ENCODE peak calls at places on chromosome 15, in four cellular contexts. K is K562, F is A549, R is GM12878. W is an unnamed sample.

GRCh38 chr15:65837301-65838283 is 31.7 kb upstream of the RAB11A start:
- DNase-seq in K (peak; percentile 72), R (no peak), F (no peak), W (peak; percentile 47)

GRCh38 chr15:69460481-69460880 is 7.9 kb downstream of the RPLP1 start:
- DNase-seq in R (no peak), F (no peak), K (no peak), W (no peak)

GRCh38 chr15:60585743-60586708 is 107.1 kb upstream of the ICE2 start:
- DNase-seq in K (peak; percentile 72), R (no peak), F (peak; percentile 79), W (peak; percentile 61)

GRCh38 chr15:31325432-31325975 is 1.1 kb upstream of the KLF13 start:
- DNase-seq in K (peak; percentile 28), R (no peak), F (peak; percentile 43), W (peak; percentile 81)

GRCh38 chr15:26028086-26028740 is 165.1 kb upstream of the ATP10A start:
- DNase-seq in F (no peak), R (no peak), K (no peak), W (no peak)

GRCh38 chr15:85607842-85608241 is 186.9 kb downstream of the KLHL25 start:
- DNase-seq in R (no peak), F (no peak), K (no peak), W (no peak)

GRCh38 chr15:70299931-70300858 is 202.5 kb upstream of the TLE3 start:
- DNase-seq in K (no peak), F (no peak), R (peak; percentile 78), W (no peak)

GRCh38 chr15:72182673-72183072 is 14.9 kb downstream of the GRAMD2A start:
- DNase-seq in R (no peak), F (no peak), K (no peak), W (peak; percentile 41)

GRCh38 chr15:22895465-22896190 is 57.2 kb downstream of the NIPA2 start:
- DNase-seq in F (peak; percentile 91), R (peak; percentile 1), K (peak; percentile 62), W (peak; percentile 28)

GRCh38 chr15:33086500-33087141 is 107.9 kb downstream of the FMN1 start:
- DNase-seq in R (peak; percentile 16), F (peak; percentile 40), K (peak; percentile 11), W (peak; percentile 57)

GRCh38 chr15:94670436-94671034 is 439.2 kb downstream of the MCTP2 start:
- DNase-seq in F (peak; percentile 39), K (peak; percentile 46), R (no peak), W (peak; percentile 57)

GRCh38 chr15:58492661-58493397 is 61.0 kb downstream of the LIPC start:
- DNase-seq in F (no peak), K (peak; percentile 65), R (no peak), W (peak; percentile 42)

GRCh38 chr15:41903782-41904181 is 9.9 kb upstream of the SPTBN5 start:
- DNase-seq in F (no peak), R (no peak), K (no peak), W (no peak)

GRCh38 chr15:68305420-68305871 is 27.9 kb downstream of the FEM1B start:
- DNase-seq in R (no peak), F (no peak), K (no peak), W (no peak)

GRCh38 chr15:99437315-99438221 is 128.2 kb upstream of the MEF2A start:
- DNase-seq in K (no peak), R (no peak), F (no peak), W (no peak)

GRCh38 chr15:40763801-40764765 is at the start of gene GCHFR:
- DNase-seq in K (peak; percentile 92), F (peak; percentile 67), R (no peak), W (peak; percentile 80)

GRCh38 chr15:70450142-70450443 is 313.3 kb downstream of the UACA start:
- DNase-seq in R (no peak), F (no peak), K (no peak), W (no peak)

GRCh38 chr15:31236184-31237041 is 90.2 kb upstream of the KLF13 start:
- DNase-seq in R (no peak), K (peak; percentile 63), F (peak; percentile 93), W (no peak)

GRCh38 chr15:97522362-97522761 is 438.1 kb upstream of the ARRDC4 start:
- DNase-seq in R (no peak), K (no peak), F (no peak), W (no peak)

GRCh38 chr15:39502048-39502447 is 78.8 kb upstream of the THBS1 start:
- DNase-seq in R (no peak), F (no peak), K (no peak), W (no peak)

GRCh38 chr15:41952003-41952563 is 20.3 kb downstream of the EHD4 start:
- DNase-seq in R (no peak), F (no peak), K (no peak), W (no peak)

GRCh38 chr15:73081321-73081958 is 29.2 kb downstream of the NEO1 start:
- DNase-seq in F (peak; percentile 28), K (peak; percentile 8), R (no peak), W (peak; percentile 50)

GRCh38 chr15:101184830-101185229 is 67.0 kb downstream of the CHSY1 start:
- DNase-seq in K (no peak), F (no peak), R (no peak), W (no peak)

GRCh38 chr15:40377606-40378005 is 4.9 kb upstream of the KNSTRN start:
- DNase-seq in R (no peak), K (no peak), F (no peak), W (no peak)

GRCh38 chr15:38149315-38149714 is 103.3 kb upstream of the SPRED1 start:
- DNase-seq in R (peak; percentile 11), K (no peak), F (no peak), W (no peak)

GRCh38 chr15:80669599-80670273 is 25.4 kb upstream of the ABHD17C start:
- DNase-seq in F (no peak), R (no peak), K (no peak), W (no peak)

GRCh38 chr15:42992626-42993025 is 72.0 kb upstream of the TTBK2 start:
- DNase-seq in K (no peak), F (no peak), R (no peak), W (no peak)

GRCh38 chr15:63447277-63447676 is 57.1 kb upstream of the USP3 start:
- DNase-seq in F (no peak), K (no peak), R (no peak), W (no peak)

GRCh38 chr15:31338318-31338878 is 11.8 kb downstream of the KLF13 start:
- DNase-seq in K (no peak), R (no peak), F (no peak), W (no peak)

GRCh38 chr15:41017051-41017735 is 63.9 kb downstream of the CHAC1 start:
- DNase-seq in K (no peak), R (no peak), F (no peak), W (peak; percentile 25)

GRCh38 chr15:39786444-39787056 is 3.9 kb upstream of the FSIP1 start:
- DNase-seq in R (no peak), F (peak; percentile 21), K (peak; percentile 48), W (peak; percentile 68)

GRCh38 chr15:36658321-36658720 is 78.9 kb downstream of the CDIN1 start:
- DNase-seq in R (no peak), F (no peak), K (no peak), W (no peak)
- TF ChIP-seq CTCF in R (no peak), F (no peak), K (no peak), W (no peak)

GRCh38 chr15:51162865-51163762 is 68.4 kb upstream of the TNFAIP8L3 start:
- DNase-seq in K (peak; percentile 84), R (peak; percentile 9), F (peak; percentile 89), W (peak; percentile 73)
- TF ChIP-seq MYC in K (no peak), R (no peak), F (no peak), W (no peak)

GRCh38 chr15:75598361-75598760 is 19.2 kb upstream of the PTPN9 start:
- DNase-seq in K (no peak), F (no peak), R (no peak), W (no peak)

GRCh38 chr15:75594276-75594675 is 15.2 kb upstream of the PTPN9 start:
- DNase-seq in K (no peak), R (no peak), F (no peak), W (no peak)

GRCh38 chr15:75599396-75599795 is 20.3 kb upstream of the PTPN9 start:
- DNase-seq in K (no peak), R (no peak), F (no peak), W (no peak)

GRCh38 chr15:75596703-75597345 is 17.7 kb upstream of the PTPN9 start:
- DNase-seq in F (no peak), R (no peak), K (no peak), W (no peak)

DNA sequence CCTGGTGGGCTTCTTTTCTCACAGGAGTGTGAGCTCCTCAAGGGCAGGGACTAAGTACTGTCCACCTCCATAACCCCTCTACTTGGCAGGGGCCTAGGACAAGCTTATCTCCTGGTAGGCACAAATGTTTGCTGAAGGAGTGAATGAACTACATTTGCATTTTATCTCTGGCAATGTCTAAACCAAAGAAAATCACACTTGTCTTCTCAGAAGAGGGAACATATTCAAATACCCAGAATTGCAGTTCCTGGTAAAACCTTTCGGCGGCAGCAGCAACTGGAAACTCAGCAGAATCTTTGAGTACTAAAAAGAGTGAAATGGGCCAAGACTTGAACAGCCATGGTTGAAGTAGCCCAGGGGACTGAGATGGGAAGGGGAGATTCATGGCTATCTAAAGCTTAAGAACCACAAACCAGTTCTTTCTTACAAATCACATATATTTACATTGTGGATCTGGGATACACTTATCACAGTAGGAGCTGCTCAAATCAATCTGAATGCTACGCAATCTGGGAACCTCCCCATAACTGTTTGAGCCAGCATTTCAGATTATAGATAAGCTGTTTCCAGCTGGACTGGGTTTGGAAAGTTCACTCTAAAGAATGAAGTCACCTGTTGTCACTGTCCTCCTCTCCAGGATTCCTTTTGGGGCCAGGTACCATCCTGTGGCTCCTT is 18.7 kb upstream of the PTPN9 start:
- DNase-seq in F (peak; percentile 38), R (no peak), K (peak; percentile 49), W (peak; percentile 31)
- TF ChIP-seq CTCF in F (peak; percentile 36), R (peak; percentile 39), K (peak; percentile 60), W (peak; percentile 41)

GRCh38 chr15:67018026-67018425 is 47.4 kb upstream of the SMAD3 start:
- DNase-seq in F (no peak), K (no peak), R (no peak), W (no peak)

GRCh38 chr15:67021455-67021854 is 43.9 kb upstream of the SMAD3 start:
- DNase-seq in R (no peak), F (no peak), K (no peak), W (no peak)

GRCh38 chr15:67019069-67019468 is 46.3 kb upstream of the SMAD3 start:
- DNase-seq in R (no peak), K (no peak), F (no peak), W (no peak)

GRCh38 chr15:67018451-67018850 is 47.0 kb upstream of the SMAD3 start:
- DNase-seq in R (no peak), F (no peak), K (no peak), W (no peak)

GRCh38 chr15:67019886-67020520 is 45.4 kb upstream of the SMAD3 start:
- DNase-seq in K (no peak), F (no peak), R (no peak), W (peak; percentile 27)
- TF ChIP-seq MYC in K (no peak), F (no peak), R (no peak), W (no peak)

GRCh38 chr15:46309914-46310313 is 675.1 kb downstream of the SQOR start:
- DNase-seq in R (no peak), F (no peak), K (no peak), W (no peak)

GRCh38 chr15:46304320-46304719 is 669.5 kb downstream of the SQOR start:
- DNase-seq in K (peak; percentile 8), R (no peak), F (peak; percentile 2), W (peak; percentile 53)
- TF ChIP-seq CTCF in K (peak; percentile 38), R (peak; percentile 14), F (peak; percentile 21), W (peak; percentile 81)

W was measured in NB4.